ENCODE peak calls at places on chromosomes 11 and 22, in ten cellular contexts. N is body of pancreas, W is brain microvascular endothelial cell, T is cardiac muscle cell, A is WERI-Rb-1, H is GM12865, M is cardiac fibroblast, V is fibroblast of mammary gland, Z is foreskin fibroblast, E is heart left ventricle. I is an unnamed sample.

GRCh38 chr22:50192056-50192824 is 6.5 kb downstream of the TRABD start:
- DNase-seq in N (peak), W (no peak), T (no peak), A (no peak), H (peak), M (no peak), V (peak), Z (peak), E (no peak), I (no peak)

GRCh38 chr11:47950396-47950795 is 30.0 kb upstream of the PTPRJ start:
- DNase-seq in N (no peak), W (no peak), T (no peak), A (no peak), H (peak), M (peak), V (no peak), Z (no peak), E (peak), I (no peak)

GRCh38 chr11:2574553-2575535 is 125.0 kb downstream of the KCNQ1OT1 start:
- DNase-seq in N (peak), W (no peak), T (no peak), A (peak), H (no peak), M (no peak), V (no peak), Z (no peak), E (no peak), I (peak)

GRCh38 chr22:38081636-38081940 is 2.4 kb downstream of the SLC16A8 start:
- DNase-seq in N (no peak), W (no peak), T (no peak), A (no peak), H (no peak), M (no peak), V (no peak), Z (no peak), E (no peak), I (no peak)

GRCh38 chr11:71489311-71490043 is 36.5 kb downstream of the NADSYN1 start:
- DNase-seq in N (no peak), W (peak), T (no peak), A (no peak), H (peak), M (peak), V (peak), Z (peak), E (no peak), I (no peak)

GRCh38 chr22:29811377-29811776 is 26.7 kb downstream of the ASCC2 start:
- DNase-seq in N (no peak), W (no peak), T (no peak), A (no peak), H (no peak), M (no peak), V (no peak), Z (no peak), E (no peak), I (no peak)

GRCh38 chr11:20137637-20138036 is 22.6 kb downstream of the DBX1 start:
- DNase-seq in N (no peak), W (no peak), T (no peak), A (no peak), H (no peak), M (no peak), V (no peak), Z (no peak), E (no peak), I (no peak)

GRCh38 chr11:86818466-86819282 is 18.3 kb downstream of the PRSS23 start:
- DNase-seq in N (no peak), W (no peak), T (peak), A (no peak), H (peak), M (peak), V (peak), Z (peak), E (no peak), I (no peak)

GRCh38 chr22:49292909-49293308 is 534.8 kb downstream of the BRD1 start:
- DNase-seq in N (no peak), W (no peak), T (no peak), A (no peak), H (no peak), M (no peak), V (no peak), Z (no peak), E (no peak), I (no peak)

GRCh38 chr11:28223577-28223976 is 115.4 kb downstream of the METTL15 start:
- DNase-seq in N (no peak), W (no peak), T (no peak), A (no peak), H (peak), M (no peak), V (no peak), Z (no peak), E (no peak), I (no peak)

GRCh38 chr11:124510279-124510678 is 33.2 kb downstream of the OR8B12 start:
- DNase-seq in N (no peak), W (no peak), T (no peak), A (no peak), H (no peak), M (no peak), V (no peak), Z (no peak), E (no peak), I (no peak)

GRCh38 chr11:121132211-121132976 is 31.4 kb downstream of the TECTA start:
- DNase-seq in N (no peak), W (no peak), T (no peak), A (no peak), H (no peak), M (no peak), V (no peak), Z (peak), E (no peak), I (no peak)

GRCh38 chr11:93842461-93842860 is 8.0 kb downstream of the VSTM5 start:
- DNase-seq in N (peak), W (peak), T (no peak), A (no peak), H (no peak), M (peak), V (peak), Z (peak), E (no peak), I (no peak)

GRCh38 chr11:1296287-1296686 is 13.1 kb downstream of the TOLLIP start:
- DNase-seq in N (no peak), W (no peak), T (no peak), A (no peak), H (no peak), M (no peak), V (no peak), Z (no peak), E (no peak), I (no peak)

GRCh38 chr11:17581732-17582053 is 34.6 kb downstream of the OTOG start:
- DNase-seq in N (no peak), W (no peak), T (no peak), A (no peak), H (no peak), M (no peak), V (no peak), Z (no peak), E (no peak), I (no peak)

GRCh38 chr11:78031629-78032028 is 8.6 kb upstream of the KCTD14 start:
- DNase-seq in N (no peak), W (no peak), T (no peak), A (no peak), H (peak), M (no peak), V (no peak), Z (no peak), E (no peak), I (no peak)

GRCh38 chr11:19380375-19380774 is 139.6 kb upstream of the E2F8 start:
- DNase-seq in N (no peak), W (peak), T (no peak), A (no peak), H (no peak), M (peak), V (peak), Z (peak), E (no peak), I (no peak)

GRCh38 chr22:48321986-48322545 is 1505.6 kb downstream of the BRD1 start:
- DNase-seq in N (no peak), W (no peak), T (no peak), A (no peak), H (no peak), M (no peak), V (no peak), Z (no peak), E (no peak), I (peak)

GRCh38 chr22:28025333-28025732 is 106.3 kb upstream of the PITPNB start:
- DNase-seq in N (no peak), W (no peak), T (no peak), A (peak), H (no peak), M (no peak), V (no peak), Z (no peak), E (no peak), I (no peak)

GRCh38 chr22:38327805-38328204 is 10.6 kb upstream of the CSNK1E start:
- DNase-seq in N (no peak), W (no peak), T (no peak), A (no peak), H (no peak), M (peak), V (peak), Z (peak), E (no peak), I (no peak)

GRCh38 chr11:17352925-17353227 is 1.3 kb downstream of the NCR3LG1 start:
- DNase-seq in N (peak), W (no peak), T (peak), A (peak), H (peak), M (peak), V (peak), Z (peak), E (peak), I (no peak)

GRCh38 chr22:17788528-17789378 is 14.5 kb upstream of the BID start:
- DNase-seq in N (no peak), W (no peak), T (no peak), A (no peak), H (no peak), M (no peak), V (no peak), Z (no peak), E (no peak), I (no peak)

GRCh38 chr11:58573451-58574104 is 2.1 kb downstream of the LPXN start:
- DNase-seq in N (peak), W (peak), T (peak), A (no peak), H (peak), M (peak), V (peak), Z (peak), E (peak), I (no peak)

GRCh38 chr11:93622043-93622442 is 39.4 kb upstream of the CEP295 start:
- DNase-seq in N (no peak), W (no peak), T (no peak), A (no peak), H (peak), M (no peak), V (peak), Z (no peak), E (no peak), I (no peak)

GRCh38 chr11:30481385-30481784 is 104.8 kb downstream of the MPPED2 start:
- DNase-seq in N (no peak), W (no peak), T (peak), A (no peak), H (no peak), M (no peak), V (no peak), Z (no peak), E (no peak), I (no peak)

GRCh38 chr11:66725114-66725513 is 3.9 kb downstream of the SPTBN2 start:
- DNase-seq in N (no peak), W (no peak), T (no peak), A (no peak), H (no peak), M (no peak), V (no peak), Z (no peak), E (no peak), I (no peak)

GRCh38 chr22:39518996-39519680 is 1.2 kb upstream of the ATF4 start:
- DNase-seq in N (no peak), W (peak), T (peak), A (peak), H (peak), M (no peak), V (peak), Z (no peak), E (no peak), I (no peak)

GRCh38 chr22:47021371-47022074 is 259.1 kb downstream of the TBC1D22A start:
- DNase-seq in N (no peak), W (no peak), T (no peak), A (no peak), H (no peak), M (no peak), V (no peak), Z (no peak), E (no peak), I (no peak)

GRCh38 chr11:122655527-122656072 is at the start of gene UBASH3B:
- DNase-seq in N (peak), W (peak), T (peak), A (peak), H (peak), M (peak), V (peak), Z (peak), E (peak), I (peak)

GRCh38 chr11:132075447-132075846 is 705.0 kb downstream of the NTM start:
- DNase-seq in N (no peak), W (no peak), T (no peak), A (no peak), H (no peak), M (no peak), V (no peak), Z (no peak), E (no peak), I (no peak)

GRCh38 chr11:133966924-133967598 is 10.3 kb upstream of the IGSF9B start:
- DNase-seq in N (peak), W (no peak), T (peak), A (peak), H (no peak), M (no peak), V (no peak), Z (no peak), E (peak), I (no peak)
- H3K4me3 ChIP-seq in N (no peak), W (no peak), T (no peak), A (peak), H (no peak), M (no peak), V (no peak), Z (no peak), E (peak), I (peak)

DNA sequence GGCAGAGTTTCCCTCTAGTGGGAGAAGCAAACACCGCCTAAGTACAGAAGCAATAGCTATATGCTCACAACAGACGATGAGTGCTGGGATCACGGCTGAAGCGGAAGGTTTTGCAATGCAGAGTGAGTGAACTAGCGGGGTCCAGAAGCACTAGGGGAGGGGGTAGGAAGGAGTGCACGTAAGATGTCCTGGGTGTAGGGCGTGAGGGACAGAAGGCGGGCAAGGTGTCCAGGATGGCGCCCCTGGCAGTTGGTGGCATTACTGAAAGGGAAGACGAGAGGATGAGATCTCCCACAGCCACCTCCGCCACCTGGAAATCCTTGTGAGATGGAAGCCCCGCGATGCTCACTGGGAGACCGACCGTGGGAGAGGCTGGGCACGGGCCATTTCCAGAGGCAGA is 81.0 kb downstream of the ETS1 start:
- DNase-seq in N (no peak), W (no peak), T (no peak), A (peak), H (no peak), M (no peak), V (peak), Z (no peak), E (no peak), I (no peak)
- TF ChIP-seq CTCF in N (no peak), W (peak), T (no peak), A (peak), H (no peak), M (peak), V (no peak), Z (peak), E (no peak), I (no peak)

DNA sequence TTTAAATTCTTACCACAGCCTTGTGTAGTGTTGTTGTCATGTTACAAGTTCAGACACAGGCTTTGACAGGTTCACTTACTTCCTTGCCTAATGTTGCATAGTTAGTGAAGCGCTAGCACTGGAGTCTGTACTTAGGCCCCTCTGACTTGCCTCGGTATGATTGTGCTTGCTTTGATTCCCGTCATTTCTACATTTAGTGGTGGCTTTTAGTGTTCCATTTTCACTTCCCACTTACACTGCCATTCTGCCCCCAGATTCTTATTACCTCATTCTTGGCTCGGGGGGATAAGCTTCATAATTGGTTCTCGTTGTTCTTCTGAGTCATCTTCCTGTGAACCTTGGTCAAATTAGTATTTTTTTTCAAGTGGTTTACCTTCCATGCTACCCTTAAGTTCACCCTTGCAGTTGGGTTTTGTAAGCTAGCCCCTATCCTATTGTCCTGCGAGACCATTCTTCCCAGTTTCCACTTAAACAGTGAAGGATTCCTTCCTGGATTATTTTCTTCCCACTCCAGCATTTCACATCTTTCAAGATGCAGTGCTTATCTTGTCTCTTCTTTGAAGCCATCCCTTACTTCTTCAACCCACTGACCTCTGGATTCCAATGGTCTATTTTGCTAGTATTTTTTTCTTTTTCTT is 68.7 kb downstream of the DDX10 start:
- DNase-seq in N (no peak), W (peak), T (no peak), A (no peak), H (peak), M (peak), V (peak), Z (peak), E (peak), I (no peak)
- H3K4me3 ChIP-seq in N (no peak), W (no peak), T (no peak), A (no peak), H (peak), M (no peak), V (no peak), Z (no peak), E (no peak), I (no peak)

DNA sequence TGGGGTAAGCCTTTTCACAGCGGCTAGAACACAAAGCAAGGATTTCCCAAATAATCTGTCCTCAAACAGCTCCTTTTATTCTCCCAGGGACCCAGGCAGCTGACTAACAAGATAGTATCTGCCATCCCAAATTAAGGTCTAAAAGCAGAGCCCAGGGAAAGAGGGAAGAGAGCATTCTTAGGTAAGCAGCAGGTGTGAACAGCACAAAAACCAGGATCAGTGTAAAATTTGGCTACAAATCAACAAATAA is 79.9 kb downstream of the RBMXL2 start:
- DNase-seq in N (no peak), W (no peak), T (no peak), A (no peak), H (no peak), M (no peak), V (no peak), Z (no peak), E (no peak), I (no peak)
- TF ChIP-seq CTCF in N (no peak), W (no peak), T (no peak), A (no peak), H (no peak), M (no peak), V (no peak), Z (no peak), E (no peak), I (no peak)

GRCh38 chr11:127002669-127003259 is 2.2 kb upstream of the KIRREL3 start:
- DNase-seq in N (no peak), W (no peak), T (no peak), A (no peak), H (no peak), M (no peak), V (no peak), Z (no peak), E (no peak), I (no peak)

GRCh38 chr11:127000291-127000968 is at the start of gene KIRREL3:
- DNase-seq in N (no peak), W (no peak), T (peak), A (peak), H (no peak), M (no peak), V (no peak), Z (peak), E (no peak), I (peak)

GRCh38 chr11:127006311-127006710 is 5.7 kb upstream of the KIRREL3 start:
- DNase-seq in N (no peak), W (no peak), T (no peak), A (no peak), H (no peak), M (peak), V (peak), Z (peak), E (no peak), I (no peak)

GRCh38 chr11:127000991-127001390 is 421 bp upstream of the KIRREL3 start:
- DNase-seq in N (no peak), W (no peak), T (no peak), A (no peak), H (no peak), M (no peak), V (no peak), Z (peak), E (no peak), I (no peak)

GRCh38 chr11:127003260-127003981 is 2.9 kb upstream of the KIRREL3 start:
- DNase-seq in N (peak), W (no peak), T (peak), A (peak), H (peak), M (no peak), V (no peak), Z (peak), E (no peak), I (peak)
- H3K4me3 ChIP-seq in N (no peak), W (peak), T (peak), A (peak), H (no peak), M (no peak), V (no peak), Z (peak), E (no peak), I (peak)

DNA sequence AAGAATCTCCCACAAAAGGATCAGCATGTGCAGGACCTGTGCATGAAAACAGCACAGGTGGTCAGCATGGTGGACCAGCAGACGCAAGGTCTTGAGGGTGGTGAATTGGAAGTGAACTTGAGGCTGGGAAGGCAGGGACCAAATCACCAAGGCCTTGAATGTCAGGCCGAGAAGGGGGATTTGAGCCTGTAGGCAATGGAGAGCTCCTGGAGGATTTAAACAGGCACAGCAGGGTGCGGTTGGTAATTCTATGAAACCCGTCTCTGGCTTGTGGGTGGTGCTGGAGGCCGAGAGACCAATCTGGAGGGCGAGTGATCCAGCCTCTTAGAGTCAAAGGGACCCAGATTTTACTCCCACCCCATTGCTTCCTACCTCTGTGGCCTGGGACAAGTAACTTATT is 2.4 kb downstream of the TSKU start:
- DNase-seq in N (no peak), W (no peak), T (no peak), A (peak), H (no peak), M (no peak), V (no peak), Z (peak), E (no peak), I (no peak)
- TF ChIP-seq CTCF in N (no peak), W (no peak), T (no peak), A (no peak), H (no peak), M (no peak), V (no peak), Z (no peak), E (no peak), I (no peak)

GRCh38 chr22:16717699-16718558 is 107.3 kb downstream of the XKR3 start:
- DNase-seq in N (no peak), W (no peak), T (no peak), A (peak), H (no peak), M (no peak), V (no peak), Z (no peak), E (no peak), I (no peak)
- H3K4me3 ChIP-seq in N (no peak), W (no peak), T (no peak), A (no peak), H (no peak), M (no peak), V (no peak), Z (no peak), E (no peak), I (no peak)

GRCh38 chr11:45848654-45849081 is 1.4 kb downstream of the CRY2 start:
- DNase-seq in N (peak), W (no peak), T (no peak), A (no peak), H (no peak), M (no peak), V (no peak), Z (no peak), E (no peak), I (no peak)
- TF ChIP-seq CTCF in N (peak), W (no peak), T (no peak), A (no peak), H (no peak), M (no peak), V (no peak), Z (no peak), E (no peak), I (no peak)

I was measured in dorsolateral prefrontal cortex.